ENCODE peak calls at places on chromosome 19, in seven cellular contexts. One of them, this sample, is unnamed.

GRCh38 chr19:11378319-11379189 is 4.1 kb downstream of the SWSAP1 start:
- DNase-seq in gastrocnemius medialis: no peak
- DNase-seq in IMR-90: peak
- DNase-seq in tibial nerve: no peak
- DNase-seq in stomach: peak
- DNase-seq in uterus: no peak
- DNase-seq in heart left ventricle: no peak
- DNase-seq in this sample: peak

GRCh38 chr19:3606690-3607289 is at the start of gene TBXA2R:
- DNase-seq in gastrocnemius medialis: peak
- DNase-seq in IMR-90: peak
- DNase-seq in tibial nerve: peak
- DNase-seq in stomach: peak
- DNase-seq in uterus: peak
- DNase-seq in heart left ventricle: peak
- DNase-seq in this sample: peak

GRCh38 chr19:13953021-13953531 is 767 bp downstream of the DCAF15 start:
- DNase-seq in gastrocnemius medialis: no peak
- DNase-seq in IMR-90: peak
- DNase-seq in tibial nerve: no peak
- DNase-seq in stomach: peak
- DNase-seq in uterus: no peak
- DNase-seq in heart left ventricle: no peak
- DNase-seq in this sample: no peak

GRCh38 chr19:13026478-13026999 is 31.3 kb downstream of the NFIX start:
- DNase-seq in gastrocnemius medialis: peak
- DNase-seq in IMR-90: peak
- DNase-seq in tibial nerve: no peak
- DNase-seq in stomach: peak
- DNase-seq in uterus: no peak
- DNase-seq in heart left ventricle: no peak
- DNase-seq in this sample: no peak

GRCh38 chr19:52626915-52627314 is 11.2 kb downstream of the ZNF83 start:
- DNase-seq in gastrocnemius medialis: no peak
- DNase-seq in IMR-90: no peak
- DNase-seq in tibial nerve: no peak
- DNase-seq in stomach: no peak
- DNase-seq in uterus: no peak
- DNase-seq in heart left ventricle: no peak
- DNase-seq in this sample: no peak

GRCh38 chr19:53634768-53635167 is 3.0 kb downstream of the DPRX start:
- DNase-seq in gastrocnemius medialis: no peak
- DNase-seq in IMR-90: no peak
- DNase-seq in tibial nerve: no peak
- DNase-seq in stomach: no peak
- DNase-seq in uterus: no peak
- DNase-seq in heart left ventricle: peak
- DNase-seq in this sample: no peak

GRCh38 chr19:11848594-11849263 is at the start of gene ZNF439:
- DNase-seq in gastrocnemius medialis: peak
- DNase-seq in IMR-90: peak
- DNase-seq in tibial nerve: peak
- DNase-seq in stomach: peak
- DNase-seq in uterus: peak
- DNase-seq in heart left ventricle: peak
- DNase-seq in this sample: peak

GRCh38 chr19:35995655-35995993 is 636 bp downstream of the SDHAF1 start:
- DNase-seq in gastrocnemius medialis: no peak
- DNase-seq in IMR-90: peak
- DNase-seq in tibial nerve: no peak
- DNase-seq in stomach: no peak
- DNase-seq in uterus: peak
- DNase-seq in heart left ventricle: no peak
- DNase-seq in this sample: peak

GRCh38 chr19:13583114-13583513 is 76.8 kb upstream of the CACNA1A start:
- DNase-seq in gastrocnemius medialis: no peak
- DNase-seq in IMR-90: no peak
- DNase-seq in tibial nerve: no peak
- DNase-seq in stomach: no peak
- DNase-seq in uterus: no peak
- DNase-seq in heart left ventricle: no peak
- DNase-seq in this sample: no peak

GRCh38 chr19:33214621-33215020 is 11.0 kb downstream of the SLC7A10 start:
- DNase-seq in gastrocnemius medialis: no peak
- DNase-seq in IMR-90: peak
- DNase-seq in tibial nerve: no peak
- DNase-seq in stomach: no peak
- DNase-seq in uterus: no peak
- DNase-seq in heart left ventricle: peak
- DNase-seq in this sample: no peak

GRCh38 chr19:48571378-48572162 is 19.6 kb downstream of the SULT2B1 start:
- DNase-seq in gastrocnemius medialis: no peak
- DNase-seq in IMR-90: no peak
- DNase-seq in tibial nerve: no peak
- DNase-seq in stomach: peak
- DNase-seq in uterus: no peak
- DNase-seq in heart left ventricle: no peak
- DNase-seq in this sample: no peak

GRCh38 chr19:11821474-11821873 is 7.4 kb downstream of the ZNF440 start:
- DNase-seq in gastrocnemius medialis: no peak
- DNase-seq in IMR-90: peak
- DNase-seq in tibial nerve: no peak
- DNase-seq in stomach: no peak
- DNase-seq in uterus: no peak
- DNase-seq in heart left ventricle: no peak
- DNase-seq in this sample: no peak

GRCh38 chr19:46052896-46053295 is 12.1 kb upstream of the IGFL4 start:
- DNase-seq in gastrocnemius medialis: no peak
- DNase-seq in IMR-90: no peak
- DNase-seq in tibial nerve: no peak
- DNase-seq in stomach: no peak
- DNase-seq in uterus: no peak
- DNase-seq in heart left ventricle: no peak
- DNase-seq in this sample: no peak

GRCh38 chr19:55176116-55176515 is 4.0 kb downstream of the SYT5 start:
- DNase-seq in gastrocnemius medialis: no peak
- DNase-seq in IMR-90: no peak
- DNase-seq in tibial nerve: no peak
- DNase-seq in stomach: no peak
- DNase-seq in uterus: no peak
- DNase-seq in heart left ventricle: no peak
- DNase-seq in this sample: no peak

GRCh38 chr19:50494186-50495019 is 16.6 kb downstream of the JOSD2 start:
- DNase-seq in gastrocnemius medialis: no peak
- DNase-seq in IMR-90: no peak
- DNase-seq in tibial nerve: no peak
- DNase-seq in stomach: no peak
- DNase-seq in uterus: no peak
- DNase-seq in heart left ventricle: peak
- DNase-seq in this sample: no peak

GRCh38 chr19:29714371-29714952 is 599 bp downstream of the C19orf12 start:
- DNase-seq in gastrocnemius medialis: peak
- DNase-seq in IMR-90: no peak
- DNase-seq in tibial nerve: no peak
- DNase-seq in stomach: no peak
- DNase-seq in uterus: no peak
- DNase-seq in heart left ventricle: peak
- DNase-seq in this sample: peak

GRCh38 chr19:45640849-45641273 is 1.7 kb upstream of the EML2 start:
- DNase-seq in gastrocnemius medialis: no peak
- DNase-seq in IMR-90: no peak
- DNase-seq in tibial nerve: no peak
- DNase-seq in stomach: peak
- DNase-seq in uterus: no peak
- DNase-seq in heart left ventricle: no peak
- DNase-seq in this sample: peak

GRCh38 chr19:49534632-49535385 is 7.0 kb downstream of the RCN3 start:
- DNase-seq in gastrocnemius medialis: no peak
- DNase-seq in IMR-90: no peak
- DNase-seq in tibial nerve: no peak
- DNase-seq in stomach: no peak
- DNase-seq in uterus: no peak
- DNase-seq in heart left ventricle: no peak
- DNase-seq in this sample: no peak

GRCh38 chr19:52307275-52307674 is 10.3 kb downstream of the ZNF480 start:
- DNase-seq in gastrocnemius medialis: no peak
- DNase-seq in IMR-90: peak
- DNase-seq in tibial nerve: no peak
- DNase-seq in stomach: no peak
- DNase-seq in uterus: no peak
- DNase-seq in heart left ventricle: no peak
- DNase-seq in this sample: no peak

GRCh38 chr19:4305659-4306058 is 1.3 kb downstream of the FSD1 start:
- DNase-seq in gastrocnemius medialis: no peak
- DNase-seq in IMR-90: no peak
- DNase-seq in tibial nerve: no peak
- DNase-seq in stomach: no peak
- DNase-seq in uterus: no peak
- DNase-seq in heart left ventricle: no peak
- DNase-seq in this sample: no peak

GRCh38 chr19:3178377-3178972 is at the start of gene S1PR4:
- DNase-seq in gastrocnemius medialis: no peak
- DNase-seq in IMR-90: no peak
- DNase-seq in tibial nerve: no peak
- DNase-seq in stomach: no peak
- DNase-seq in uterus: no peak
- DNase-seq in heart left ventricle: no peak
- DNase-seq in this sample: peak

GRCh38 chr19:40089462-40089861 is 1.3 kb downstream of the ZNF780A start:
- DNase-seq in gastrocnemius medialis: no peak
- DNase-seq in IMR-90: peak
- DNase-seq in tibial nerve: no peak
- DNase-seq in stomach: no peak
- DNase-seq in uterus: no peak
- DNase-seq in heart left ventricle: no peak
- DNase-seq in this sample: no peak

GRCh38 chr19:17616961-17617806 is 61.7 kb downstream of the COLGALT1 start:
- DNase-seq in gastrocnemius medialis: no peak
- DNase-seq in IMR-90: peak
- DNase-seq in tibial nerve: no peak
- DNase-seq in stomach: no peak
- DNase-seq in uterus: no peak
- DNase-seq in heart left ventricle: no peak
- DNase-seq in this sample: no peak

GRCh38 chr19:18781047-18781600 is 10.0 kb downstream of the COMP start:
- DNase-seq in gastrocnemius medialis: no peak
- DNase-seq in IMR-90: no peak
- DNase-seq in tibial nerve: no peak
- DNase-seq in stomach: no peak
- DNase-seq in uterus: no peak
- DNase-seq in heart left ventricle: no peak
- DNase-seq in this sample: no peak
- TF ChIP-seq POLR2A in gastrocnemius medialis: no peak
- TF ChIP-seq POLR2A in IMR-90: no peak
- TF ChIP-seq POLR2A in tibial nerve: no peak
- TF ChIP-seq POLR2A in stomach: no peak
- TF ChIP-seq POLR2A in uterus: no peak
- TF ChIP-seq POLR2A in heart left ventricle: no peak
- TF ChIP-seq POLR2A in this sample: no peak

GRCh38 chr19:19119325-19120237 is 18.7 kb downstream of the TMEM161A start:
- DNase-seq in gastrocnemius medialis: no peak
- DNase-seq in IMR-90: no peak
- DNase-seq in tibial nerve: no peak
- DNase-seq in stomach: no peak
- DNase-seq in uterus: no peak
- DNase-seq in heart left ventricle: no peak
- DNase-seq in this sample: no peak

GRCh38 chr19:19121371-19121770 is 16.9 kb downstream of the TMEM161A start:
- DNase-seq in gastrocnemius medialis: no peak
- DNase-seq in IMR-90: no peak
- DNase-seq in tibial nerve: no peak
- DNase-seq in stomach: no peak
- DNase-seq in uterus: no peak
- DNase-seq in heart left ventricle: no peak
- DNase-seq in this sample: no peak

GRCh38 chr19:19123386-19123785 is 14.9 kb downstream of the TMEM161A start:
- DNase-seq in gastrocnemius medialis: no peak
- DNase-seq in IMR-90: no peak
- DNase-seq in tibial nerve: no peak
- DNase-seq in stomach: no peak
- DNase-seq in uterus: no peak
- DNase-seq in heart left ventricle: no peak
- DNase-seq in this sample: no peak

GRCh38 chr19:19122902-19123301 is 15.4 kb downstream of the TMEM161A start:
- DNase-seq in gastrocnemius medialis: no peak
- DNase-seq in IMR-90: no peak
- DNase-seq in tibial nerve: no peak
- DNase-seq in stomach: no peak
- DNase-seq in uterus: no peak
- DNase-seq in heart left ventricle: no peak
- DNase-seq in this sample: no peak

GRCh38 chr19:19120308-19121156 is 17.7 kb downstream of the TMEM161A start:
- DNase-seq in gastrocnemius medialis: no peak
- DNase-seq in IMR-90: peak
- DNase-seq in tibial nerve: no peak
- DNase-seq in stomach: peak
- DNase-seq in uterus: peak
- DNase-seq in heart left ventricle: no peak
- DNase-seq in this sample: peak
- H3K4me3 ChIP-seq in gastrocnemius medialis: no peak
- H3K4me3 ChIP-seq in IMR-90: no peak
- H3K4me3 ChIP-seq in tibial nerve: no peak
- H3K4me3 ChIP-seq in stomach: peak
- H3K4me3 ChIP-seq in uterus: peak
- H3K4me3 ChIP-seq in heart left ventricle: no peak
- H3K4me3 ChIP-seq in this sample: no peak

DNA sequence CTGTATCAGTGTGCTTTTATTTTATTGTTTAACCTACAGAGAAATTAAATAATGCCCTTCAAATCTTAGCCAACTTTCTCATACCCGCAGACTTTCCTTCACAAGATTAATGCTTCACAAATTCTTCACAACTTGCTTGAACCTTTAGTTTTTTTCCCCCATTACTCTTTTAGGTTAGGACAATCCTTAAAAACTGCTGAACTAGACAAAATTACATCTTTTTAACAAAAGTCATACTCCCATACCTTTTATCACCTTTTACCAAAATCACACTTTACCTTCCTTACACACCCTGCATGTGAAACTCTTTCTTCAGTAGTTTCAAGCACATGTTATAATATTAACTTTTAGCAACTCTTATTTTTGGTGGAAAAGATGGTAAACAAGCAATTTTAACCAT is 58.5 kb downstream of the SCGB2B2 start:
- DNase-seq in gastrocnemius medialis: no peak
- DNase-seq in IMR-90: no peak
- DNase-seq in tibial nerve: no peak
- DNase-seq in stomach: no peak
- DNase-seq in uterus: no peak
- DNase-seq in heart left ventricle: no peak
- DNase-seq in this sample: no peak
- TF ChIP-seq POLR2A in gastrocnemius medialis: no peak
- TF ChIP-seq POLR2A in IMR-90: no peak
- TF ChIP-seq POLR2A in tibial nerve: no peak
- TF ChIP-seq POLR2A in stomach: no peak
- TF ChIP-seq POLR2A in uterus: no peak
- TF ChIP-seq POLR2A in heart left ventricle: no peak
- TF ChIP-seq POLR2A in this sample: no peak

DNA sequence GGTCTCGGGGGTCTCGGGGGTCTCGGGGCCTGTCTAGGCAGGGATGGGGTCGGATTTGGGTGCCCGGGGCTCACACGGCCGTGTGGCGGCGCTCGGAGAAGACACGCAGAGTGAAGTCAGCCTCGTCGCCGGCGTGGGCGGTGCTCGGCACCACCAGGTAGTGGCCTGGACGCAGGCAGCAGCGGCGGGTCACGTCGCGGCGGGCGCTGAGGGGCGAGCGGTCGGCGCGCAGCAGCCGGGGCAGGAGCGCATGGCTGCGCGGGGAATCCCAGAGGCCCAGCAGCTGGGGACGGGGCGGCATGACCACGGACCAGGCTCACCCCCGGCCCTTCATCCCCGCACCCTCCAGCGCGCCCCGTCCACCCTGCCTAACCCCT is 8.2 kb downstream of the CAPN12 start:
- DNase-seq in gastrocnemius medialis: no peak
- DNase-seq in IMR-90: no peak
- DNase-seq in tibial nerve: no peak
- DNase-seq in stomach: peak
- DNase-seq in uterus: peak
- DNase-seq in heart left ventricle: no peak
- DNase-seq in this sample: peak
- H3K4me3 ChIP-seq in gastrocnemius medialis: peak
- H3K4me3 ChIP-seq in IMR-90: peak
- H3K4me3 ChIP-seq in tibial nerve: peak
- H3K4me3 ChIP-seq in stomach: peak
- H3K4me3 ChIP-seq in uterus: peak
- H3K4me3 ChIP-seq in heart left ventricle: peak
- H3K4me3 ChIP-seq in this sample: peak

This sample was measured in Peyer's patch.